ENCODE peak calls at places on chromosomes 4 and X, in ten cellular contexts. One of them, this sample, is unnamed.

GRCh38 chrX:40945366-40945713 is 139.9 kb upstream of the USP9X start:
- DNase-seq in activated effector memory CD4-positive, alpha-beta T cell treated with Interleukin-2 at 50 U/mL for 16 hours: no peak
- DNase-seq in AG04450: no peak
- DNase-seq in AG08396: peak
- DNase-seq in activated gamma-delta T cell treated with anti-CD3 and anti-CD28 coated beads, Interleukin-2, amount 50 U/mL, for 16 hours: no peak
- DNase-seq in astrocyte of the cerebellum: peak
- DNase-seq in MV-4-11: peak
- DNase-seq in non-pigmented ciliary epithelial cell: peak
- DNase-seq in activated T-cell treated with anti-CD3 and anti-CD28 coated beads, Interleukin-2, amount 50 U/mL, for 4 hours: no peak
- DNase-seq in A549: peak
- DNase-seq in this sample: peak

GRCh38 chr4:164012396-164013027 is 518.0 kb downstream of the TMA16 start:
- DNase-seq in activated effector memory CD4-positive, alpha-beta T cell treated with Interleukin-2 at 50 U/mL for 16 hours: no peak
- DNase-seq in AG04450: no peak
- DNase-seq in AG08396: no peak
- DNase-seq in activated gamma-delta T cell treated with anti-CD3 and anti-CD28 coated beads, Interleukin-2, amount 50 U/mL, for 16 hours: no peak
- DNase-seq in astrocyte of the cerebellum: peak
- DNase-seq in MV-4-11: no peak
- DNase-seq in non-pigmented ciliary epithelial cell: no peak
- DNase-seq in activated T-cell treated with anti-CD3 and anti-CD28 coated beads, Interleukin-2, amount 50 U/mL, for 4 hours: peak
- DNase-seq in A549: no peak
- DNase-seq in this sample: peak

GRCh38 chrX:22429704-22430103 is 157.0 kb downstream of the CBLL2 start:
- DNase-seq in activated effector memory CD4-positive, alpha-beta T cell treated with Interleukin-2 at 50 U/mL for 16 hours: no peak
- DNase-seq in AG04450: no peak
- DNase-seq in AG08396: no peak
- DNase-seq in activated gamma-delta T cell treated with anti-CD3 and anti-CD28 coated beads, Interleukin-2, amount 50 U/mL, for 16 hours: no peak
- DNase-seq in astrocyte of the cerebellum: no peak
- DNase-seq in MV-4-11: no peak
- DNase-seq in non-pigmented ciliary epithelial cell: no peak
- DNase-seq in activated T-cell treated with anti-CD3 and anti-CD28 coated beads, Interleukin-2, amount 50 U/mL, for 4 hours: no peak
- DNase-seq in A549: no peak
- DNase-seq in this sample: no peak

GRCh38 chr4:7131498-7132031 is 60.8 kb upstream of the SORCS2 start:
- DNase-seq in activated effector memory CD4-positive, alpha-beta T cell treated with Interleukin-2 at 50 U/mL for 16 hours: no peak
- DNase-seq in AG04450: no peak
- DNase-seq in AG08396: no peak
- DNase-seq in activated gamma-delta T cell treated with anti-CD3 and anti-CD28 coated beads, Interleukin-2, amount 50 U/mL, for 16 hours: no peak
- DNase-seq in astrocyte of the cerebellum: no peak
- DNase-seq in MV-4-11: no peak
- DNase-seq in non-pigmented ciliary epithelial cell: no peak
- DNase-seq in activated T-cell treated with anti-CD3 and anti-CD28 coated beads, Interleukin-2, amount 50 U/mL, for 4 hours: no peak
- DNase-seq in A549: no peak
- DNase-seq in this sample: no peak

GRCh38 chrX:24334473-24334872 is 20.6 kb upstream of the SUPT20HL2 start:
- DNase-seq in activated effector memory CD4-positive, alpha-beta T cell treated with Interleukin-2 at 50 U/mL for 16 hours: no peak
- DNase-seq in AG04450: no peak
- DNase-seq in AG08396: no peak
- DNase-seq in activated gamma-delta T cell treated with anti-CD3 and anti-CD28 coated beads, Interleukin-2, amount 50 U/mL, for 16 hours: no peak
- DNase-seq in astrocyte of the cerebellum: no peak
- DNase-seq in MV-4-11: no peak
- DNase-seq in non-pigmented ciliary epithelial cell: no peak
- DNase-seq in activated T-cell treated with anti-CD3 and anti-CD28 coated beads, Interleukin-2, amount 50 U/mL, for 4 hours: no peak
- DNase-seq in A549: no peak
- DNase-seq in this sample: no peak

GRCh38 chr4:26806331-26806730 is 54.3 kb upstream of the STIM2 start:
- DNase-seq in activated effector memory CD4-positive, alpha-beta T cell treated with Interleukin-2 at 50 U/mL for 16 hours: no peak
- DNase-seq in AG04450: no peak
- DNase-seq in AG08396: no peak
- DNase-seq in activated gamma-delta T cell treated with anti-CD3 and anti-CD28 coated beads, Interleukin-2, amount 50 U/mL, for 16 hours: no peak
- DNase-seq in astrocyte of the cerebellum: no peak
- DNase-seq in MV-4-11: no peak
- DNase-seq in non-pigmented ciliary epithelial cell: no peak
- DNase-seq in activated T-cell treated with anti-CD3 and anti-CD28 coated beads, Interleukin-2, amount 50 U/mL, for 4 hours: no peak
- DNase-seq in A549: no peak
- DNase-seq in this sample: no peak

GRCh38 chrX:124215786-124216185 is 116.7 kb upstream of the TEX13D start:
- DNase-seq in activated effector memory CD4-positive, alpha-beta T cell treated with Interleukin-2 at 50 U/mL for 16 hours: no peak
- DNase-seq in AG04450: no peak
- DNase-seq in AG08396: no peak
- DNase-seq in activated gamma-delta T cell treated with anti-CD3 and anti-CD28 coated beads, Interleukin-2, amount 50 U/mL, for 16 hours: no peak
- DNase-seq in astrocyte of the cerebellum: no peak
- DNase-seq in MV-4-11: no peak
- DNase-seq in non-pigmented ciliary epithelial cell: no peak
- DNase-seq in activated T-cell treated with anti-CD3 and anti-CD28 coated beads, Interleukin-2, amount 50 U/mL, for 4 hours: no peak
- DNase-seq in A549: no peak
- DNase-seq in this sample: no peak

GRCh38 chrX:31165241-31166035 is 93.6 kb upstream of the FTHL17 start:
- DNase-seq in activated effector memory CD4-positive, alpha-beta T cell treated with Interleukin-2 at 50 U/mL for 16 hours: no peak
- DNase-seq in AG04450: no peak
- DNase-seq in AG08396: no peak
- DNase-seq in activated gamma-delta T cell treated with anti-CD3 and anti-CD28 coated beads, Interleukin-2, amount 50 U/mL, for 16 hours: no peak
- DNase-seq in astrocyte of the cerebellum: no peak
- DNase-seq in MV-4-11: no peak
- DNase-seq in non-pigmented ciliary epithelial cell: peak
- DNase-seq in activated T-cell treated with anti-CD3 and anti-CD28 coated beads, Interleukin-2, amount 50 U/mL, for 4 hours: no peak
- DNase-seq in A549: no peak
- DNase-seq in this sample: no peak

GRCh38 chr4:20890752-20891151 is 190.5 kb downstream of the PACRGL start:
- DNase-seq in activated effector memory CD4-positive, alpha-beta T cell treated with Interleukin-2 at 50 U/mL for 16 hours: no peak
- DNase-seq in AG04450: no peak
- DNase-seq in AG08396: no peak
- DNase-seq in activated gamma-delta T cell treated with anti-CD3 and anti-CD28 coated beads, Interleukin-2, amount 50 U/mL, for 16 hours: no peak
- DNase-seq in astrocyte of the cerebellum: no peak
- DNase-seq in MV-4-11: no peak
- DNase-seq in non-pigmented ciliary epithelial cell: no peak
- DNase-seq in activated T-cell treated with anti-CD3 and anti-CD28 coated beads, Interleukin-2, amount 50 U/mL, for 4 hours: no peak
- DNase-seq in A549: no peak
- DNase-seq in this sample: no peak

GRCh38 chrX:153816821-153817220 is 13.5 kb downstream of the PDZD4 start:
- DNase-seq in activated effector memory CD4-positive, alpha-beta T cell treated with Interleukin-2 at 50 U/mL for 16 hours: peak
- DNase-seq in AG04450: no peak
- DNase-seq in AG08396: no peak
- DNase-seq in activated gamma-delta T cell treated with anti-CD3 and anti-CD28 coated beads, Interleukin-2, amount 50 U/mL, for 16 hours: no peak
- DNase-seq in astrocyte of the cerebellum: no peak
- DNase-seq in MV-4-11: peak
- DNase-seq in non-pigmented ciliary epithelial cell: no peak
- DNase-seq in activated T-cell treated with anti-CD3 and anti-CD28 coated beads, Interleukin-2, amount 50 U/mL, for 4 hours: no peak
- DNase-seq in A549: no peak
- DNase-seq in this sample: peak

GRCh38 chr4:125749354-125749753 is 434.6 kb downstream of the FAT4 start:
- DNase-seq in activated effector memory CD4-positive, alpha-beta T cell treated with Interleukin-2 at 50 U/mL for 16 hours: no peak
- DNase-seq in AG04450: no peak
- DNase-seq in AG08396: no peak
- DNase-seq in activated gamma-delta T cell treated with anti-CD3 and anti-CD28 coated beads, Interleukin-2, amount 50 U/mL, for 16 hours: no peak
- DNase-seq in astrocyte of the cerebellum: no peak
- DNase-seq in MV-4-11: no peak
- DNase-seq in non-pigmented ciliary epithelial cell: no peak
- DNase-seq in activated T-cell treated with anti-CD3 and anti-CD28 coated beads, Interleukin-2, amount 50 U/mL, for 4 hours: no peak
- DNase-seq in A549: no peak
- DNase-seq in this sample: no peak

GRCh38 chr4:165814256-165815010 is 58.6 kb upstream of the TLL1 start:
- DNase-seq in activated effector memory CD4-positive, alpha-beta T cell treated with Interleukin-2 at 50 U/mL for 16 hours: no peak
- DNase-seq in AG04450: no peak
- DNase-seq in AG08396: no peak
- DNase-seq in activated gamma-delta T cell treated with anti-CD3 and anti-CD28 coated beads, Interleukin-2, amount 50 U/mL, for 16 hours: no peak
- DNase-seq in astrocyte of the cerebellum: no peak
- DNase-seq in MV-4-11: no peak
- DNase-seq in non-pigmented ciliary epithelial cell: no peak
- DNase-seq in activated T-cell treated with anti-CD3 and anti-CD28 coated beads, Interleukin-2, amount 50 U/mL, for 4 hours: no peak
- DNase-seq in A549: no peak
- DNase-seq in this sample: no peak

GRCh38 chr4:56745082-56745481 is 64.0 kb upstream of the HOPX start:
- DNase-seq in activated effector memory CD4-positive, alpha-beta T cell treated with Interleukin-2 at 50 U/mL for 16 hours: no peak
- DNase-seq in AG04450: no peak
- DNase-seq in AG08396: peak
- DNase-seq in activated gamma-delta T cell treated with anti-CD3 and anti-CD28 coated beads, Interleukin-2, amount 50 U/mL, for 16 hours: no peak
- DNase-seq in astrocyte of the cerebellum: no peak
- DNase-seq in MV-4-11: no peak
- DNase-seq in non-pigmented ciliary epithelial cell: no peak
- DNase-seq in activated T-cell treated with anti-CD3 and anti-CD28 coated beads, Interleukin-2, amount 50 U/mL, for 4 hours: no peak
- DNase-seq in A549: no peak
- DNase-seq in this sample: peak

GRCh38 chr4:71147261-71147660 is 153.8 kb downstream of the DCK start:
- DNase-seq in activated effector memory CD4-positive, alpha-beta T cell treated with Interleukin-2 at 50 U/mL for 16 hours: no peak
- DNase-seq in AG04450: no peak
- DNase-seq in AG08396: no peak
- DNase-seq in activated gamma-delta T cell treated with anti-CD3 and anti-CD28 coated beads, Interleukin-2, amount 50 U/mL, for 16 hours: no peak
- DNase-seq in astrocyte of the cerebellum: no peak
- DNase-seq in MV-4-11: no peak
- DNase-seq in non-pigmented ciliary epithelial cell: no peak
- DNase-seq in activated T-cell treated with anti-CD3 and anti-CD28 coated beads, Interleukin-2, amount 50 U/mL, for 4 hours: no peak
- DNase-seq in A549: no peak
- DNase-seq in this sample: no peak

GRCh38 chr4:140928880-140929279 is 172.7 kb upstream of the TBC1D9 start:
- DNase-seq in activated effector memory CD4-positive, alpha-beta T cell treated with Interleukin-2 at 50 U/mL for 16 hours: no peak
- DNase-seq in AG04450: no peak
- DNase-seq in AG08396: no peak
- DNase-seq in activated gamma-delta T cell treated with anti-CD3 and anti-CD28 coated beads, Interleukin-2, amount 50 U/mL, for 16 hours: no peak
- DNase-seq in astrocyte of the cerebellum: no peak
- DNase-seq in MV-4-11: no peak
- DNase-seq in non-pigmented ciliary epithelial cell: no peak
- DNase-seq in activated T-cell treated with anti-CD3 and anti-CD28 coated beads, Interleukin-2, amount 50 U/mL, for 4 hours: no peak
- DNase-seq in A549: no peak
- DNase-seq in this sample: no peak

GRCh38 chrX:27444093-27444908 is 18.8 kb downstream of the PPP4R3C start:
- DNase-seq in activated effector memory CD4-positive, alpha-beta T cell treated with Interleukin-2 at 50 U/mL for 16 hours: no peak
- DNase-seq in AG04450: no peak
- DNase-seq in AG08396: no peak
- DNase-seq in activated gamma-delta T cell treated with anti-CD3 and anti-CD28 coated beads, Interleukin-2, amount 50 U/mL, for 16 hours: no peak
- DNase-seq in astrocyte of the cerebellum: no peak
- DNase-seq in MV-4-11: peak
- DNase-seq in non-pigmented ciliary epithelial cell: no peak
- DNase-seq in activated T-cell treated with anti-CD3 and anti-CD28 coated beads, Interleukin-2, amount 50 U/mL, for 4 hours: no peak
- DNase-seq in A549: no peak
- DNase-seq in this sample: peak

GRCh38 chr4:24850669-24851068 is 55.3 kb downstream of the SOD3 start:
- DNase-seq in activated effector memory CD4-positive, alpha-beta T cell treated with Interleukin-2 at 50 U/mL for 16 hours: no peak
- DNase-seq in AG04450: peak
- DNase-seq in AG08396: peak
- DNase-seq in activated gamma-delta T cell treated with anti-CD3 and anti-CD28 coated beads, Interleukin-2, amount 50 U/mL, for 16 hours: no peak
- DNase-seq in astrocyte of the cerebellum: peak
- DNase-seq in MV-4-11: peak
- DNase-seq in non-pigmented ciliary epithelial cell: peak
- DNase-seq in activated T-cell treated with anti-CD3 and anti-CD28 coated beads, Interleukin-2, amount 50 U/mL, for 4 hours: no peak
- DNase-seq in A549: no peak
- DNase-seq in this sample: no peak

GRCh38 chrX:46961574-46962279 is 49.5 kb downstream of the JADE3 start:
- DNase-seq in activated effector memory CD4-positive, alpha-beta T cell treated with Interleukin-2 at 50 U/mL for 16 hours: no peak
- DNase-seq in AG04450: no peak
- DNase-seq in AG08396: no peak
- DNase-seq in activated gamma-delta T cell treated with anti-CD3 and anti-CD28 coated beads, Interleukin-2, amount 50 U/mL, for 16 hours: no peak
- DNase-seq in astrocyte of the cerebellum: no peak
- DNase-seq in MV-4-11: no peak
- DNase-seq in non-pigmented ciliary epithelial cell: no peak
- DNase-seq in activated T-cell treated with anti-CD3 and anti-CD28 coated beads, Interleukin-2, amount 50 U/mL, for 4 hours: no peak
- DNase-seq in A549: no peak
- DNase-seq in this sample: no peak

GRCh38 chr4:6859543-6859942 is 50.1 kb upstream of the TBC1D14 start:
- DNase-seq in activated effector memory CD4-positive, alpha-beta T cell treated with Interleukin-2 at 50 U/mL for 16 hours: no peak
- DNase-seq in AG04450: no peak
- DNase-seq in AG08396: no peak
- DNase-seq in activated gamma-delta T cell treated with anti-CD3 and anti-CD28 coated beads, Interleukin-2, amount 50 U/mL, for 16 hours: no peak
- DNase-seq in astrocyte of the cerebellum: no peak
- DNase-seq in MV-4-11: no peak
- DNase-seq in non-pigmented ciliary epithelial cell: no peak
- DNase-seq in activated T-cell treated with anti-CD3 and anti-CD28 coated beads, Interleukin-2, amount 50 U/mL, for 4 hours: no peak
- DNase-seq in A549: no peak
- DNase-seq in this sample: no peak

GRCh38 chr4:140237616-140238352 is 83.8 kb upstream of the MAML3 start:
- DNase-seq in activated effector memory CD4-positive, alpha-beta T cell treated with Interleukin-2 at 50 U/mL for 16 hours: no peak
- DNase-seq in AG04450: peak
- DNase-seq in AG08396: peak
- DNase-seq in activated gamma-delta T cell treated with anti-CD3 and anti-CD28 coated beads, Interleukin-2, amount 50 U/mL, for 16 hours: no peak
- DNase-seq in astrocyte of the cerebellum: peak
- DNase-seq in MV-4-11: peak
- DNase-seq in non-pigmented ciliary epithelial cell: no peak
- DNase-seq in activated T-cell treated with anti-CD3 and anti-CD28 coated beads, Interleukin-2, amount 50 U/mL, for 4 hours: no peak
- DNase-seq in A549: no peak
- DNase-seq in this sample: no peak

GRCh38 chrX:115630204-115630603 is 69.2 kb downstream of the PLS3 start:
- DNase-seq in activated effector memory CD4-positive, alpha-beta T cell treated with Interleukin-2 at 50 U/mL for 16 hours: no peak
- DNase-seq in AG04450: no peak
- DNase-seq in AG08396: no peak
- DNase-seq in activated gamma-delta T cell treated with anti-CD3 and anti-CD28 coated beads, Interleukin-2, amount 50 U/mL, for 16 hours: no peak
- DNase-seq in astrocyte of the cerebellum: no peak
- DNase-seq in MV-4-11: no peak
- DNase-seq in non-pigmented ciliary epithelial cell: no peak
- DNase-seq in activated T-cell treated with anti-CD3 and anti-CD28 coated beads, Interleukin-2, amount 50 U/mL, for 4 hours: no peak
- DNase-seq in A549: no peak
- DNase-seq in this sample: no peak

GRCh38 chr4:25875281-25875745 is 12.5 kb upstream of the SEL1L3 start:
- DNase-seq in activated effector memory CD4-positive, alpha-beta T cell treated with Interleukin-2 at 50 U/mL for 16 hours: no peak
- DNase-seq in AG04450: no peak
- DNase-seq in AG08396: no peak
- DNase-seq in activated gamma-delta T cell treated with anti-CD3 and anti-CD28 coated beads, Interleukin-2, amount 50 U/mL, for 16 hours: no peak
- DNase-seq in astrocyte of the cerebellum: no peak
- DNase-seq in MV-4-11: no peak
- DNase-seq in non-pigmented ciliary epithelial cell: no peak
- DNase-seq in activated T-cell treated with anti-CD3 and anti-CD28 coated beads, Interleukin-2, amount 50 U/mL, for 4 hours: no peak
- DNase-seq in A549: no peak
- DNase-seq in this sample: no peak

GRCh38 chr4:138192113-138192512 is 50.0 kb downstream of the SLC7A11 start:
- DNase-seq in activated effector memory CD4-positive, alpha-beta T cell treated with Interleukin-2 at 50 U/mL for 16 hours: no peak
- DNase-seq in AG04450: no peak
- DNase-seq in AG08396: no peak
- DNase-seq in activated gamma-delta T cell treated with anti-CD3 and anti-CD28 coated beads, Interleukin-2, amount 50 U/mL, for 16 hours: no peak
- DNase-seq in astrocyte of the cerebellum: no peak
- DNase-seq in MV-4-11: no peak
- DNase-seq in non-pigmented ciliary epithelial cell: no peak
- DNase-seq in activated T-cell treated with anti-CD3 and anti-CD28 coated beads, Interleukin-2, amount 50 U/mL, for 4 hours: no peak
- DNase-seq in A549: peak
- DNase-seq in this sample: peak

GRCh38 chrX:74133156-74133796 is 170.7 kb upstream of the ZCCHC13 start:
- DNase-seq in activated effector memory CD4-positive, alpha-beta T cell treated with Interleukin-2 at 50 U/mL for 16 hours: no peak
- DNase-seq in AG04450: peak
- DNase-seq in AG08396: peak
- DNase-seq in activated gamma-delta T cell treated with anti-CD3 and anti-CD28 coated beads, Interleukin-2, amount 50 U/mL, for 16 hours: peak
- DNase-seq in astrocyte of the cerebellum: peak
- DNase-seq in MV-4-11: peak
- DNase-seq in non-pigmented ciliary epithelial cell: peak
- DNase-seq in activated T-cell treated with anti-CD3 and anti-CD28 coated beads, Interleukin-2, amount 50 U/mL, for 4 hours: no peak
- DNase-seq in A549: peak
- DNase-seq in this sample: peak

GRCh38 chr4:102343964-102344519 is 1.2 kb downstream of the SLC39A8 start:
- DNase-seq in activated effector memory CD4-positive, alpha-beta T cell treated with Interleukin-2 at 50 U/mL for 16 hours: no peak
- DNase-seq in AG04450: no peak
- DNase-seq in AG08396: no peak
- DNase-seq in activated gamma-delta T cell treated with anti-CD3 and anti-CD28 coated beads, Interleukin-2, amount 50 U/mL, for 16 hours: no peak
- DNase-seq in astrocyte of the cerebellum: no peak
- DNase-seq in MV-4-11: peak
- DNase-seq in non-pigmented ciliary epithelial cell: no peak
- DNase-seq in activated T-cell treated with anti-CD3 and anti-CD28 coated beads, Interleukin-2, amount 50 U/mL, for 4 hours: peak
- DNase-seq in A549: no peak
- DNase-seq in this sample: peak

GRCh38 chr4:81723927-81724587 is 252.3 kb upstream of the RASGEF1B start:
- DNase-seq in activated effector memory CD4-positive, alpha-beta T cell treated with Interleukin-2 at 50 U/mL for 16 hours: no peak
- DNase-seq in AG04450: no peak
- DNase-seq in AG08396: no peak
- DNase-seq in activated gamma-delta T cell treated with anti-CD3 and anti-CD28 coated beads, Interleukin-2, amount 50 U/mL, for 16 hours: no peak
- DNase-seq in astrocyte of the cerebellum: peak
- DNase-seq in MV-4-11: no peak
- DNase-seq in non-pigmented ciliary epithelial cell: no peak
- DNase-seq in activated T-cell treated with anti-CD3 and anti-CD28 coated beads, Interleukin-2, amount 50 U/mL, for 4 hours: peak
- DNase-seq in A549: no peak
- DNase-seq in this sample: no peak

GRCh38 chrX:118717703-118718391 is 9.6 kb upstream of the IL13RA1 start:
- DNase-seq in activated effector memory CD4-positive, alpha-beta T cell treated with Interleukin-2 at 50 U/mL for 16 hours: no peak
- DNase-seq in AG04450: no peak
- DNase-seq in AG08396: no peak
- DNase-seq in activated gamma-delta T cell treated with anti-CD3 and anti-CD28 coated beads, Interleukin-2, amount 50 U/mL, for 16 hours: no peak
- DNase-seq in astrocyte of the cerebellum: no peak
- DNase-seq in MV-4-11: peak
- DNase-seq in non-pigmented ciliary epithelial cell: no peak
- DNase-seq in activated T-cell treated with anti-CD3 and anti-CD28 coated beads, Interleukin-2, amount 50 U/mL, for 4 hours: no peak
- DNase-seq in A549: no peak
- DNase-seq in this sample: no peak

GRCh38 chr4:48752726-48753125 is 27.4 kb downstream of the FRYL start:
- DNase-seq in activated effector memory CD4-positive, alpha-beta T cell treated with Interleukin-2 at 50 U/mL for 16 hours: no peak
- DNase-seq in AG04450: no peak
- DNase-seq in AG08396: no peak
- DNase-seq in activated gamma-delta T cell treated with anti-CD3 and anti-CD28 coated beads, Interleukin-2, amount 50 U/mL, for 16 hours: no peak
- DNase-seq in astrocyte of the cerebellum: no peak
- DNase-seq in MV-4-11: no peak
- DNase-seq in non-pigmented ciliary epithelial cell: no peak
- DNase-seq in activated T-cell treated with anti-CD3 and anti-CD28 coated beads, Interleukin-2, amount 50 U/mL, for 4 hours: no peak
- DNase-seq in A549: no peak
- DNase-seq in this sample: peak